ENCODE peak calls at places on chromosomes 12 and 14, in eight cellular contexts. Y is tibial artery, I is epithelial cell of esophagus, Z is AG04450, O is left ventricle myocardium inferior, S is K562, R is AG04449, C is fibroblast of lung. D is an unnamed sample.
A peak's percentile ranks its signal among the peaks of the same experiment; 100 is the strongest.

GRCh38 chr14:29236848-29237247 is 470.3 kb downstream of the FOXG1 start:
- DNase-seq in Y (no peak), I (peak; percentile 73), Z (peak; percentile 30), O (no peak), S (no peak), R (no peak), C (peak; percentile 86), D (peak; percentile 86)

GRCh38 chr14:78498062-78498595 is 328.0 kb downstream of the NRXN3 start:
- DNase-seq in Y (no peak), I (no peak), Z (no peak), O (no peak), S (no peak), R (no peak), C (no peak), D (no peak)

GRCh38 chr14:90495357-90496276 is 98.8 kb downstream of the CALM1 start:
- DNase-seq in Y (peak; percentile 66), I (peak; percentile 80), Z (peak; percentile 44), O (no peak), S (peak; percentile 60), R (no peak), C (peak; percentile 75), D (peak; percentile 74)

GRCh38 chr14:51650721-51651387 is 856 bp upstream of the FRMD6 start:
- DNase-seq in Y (peak; percentile 70), I (no peak), Z (no peak), O (peak; percentile 28), S (no peak), R (no peak), C (no peak), D (no peak)

GRCh38 chr12:26239127-26239500 is 43.7 kb downstream of the SSPN start:
- DNase-seq in Y (no peak), I (no peak), Z (no peak), O (no peak), S (no peak), R (no peak), C (no peak), D (no peak)

GRCh38 chr12:68901145-68901544 is 31.8 kb downstream of the CPM start:
- DNase-seq in Y (no peak), I (no peak), Z (no peak), O (no peak), S (no peak), R (no peak), C (no peak), D (no peak)

GRCh38 chr14:44756577-44756976 is 205.2 kb downstream of the KLHL28 start:
- DNase-seq in Y (no peak), I (no peak), Z (no peak), O (no peak), S (no peak), R (no peak), C (no peak), D (no peak)

GRCh38 chr12:41011939-41012338 is 176.2 kb upstream of the PDZRN4 start:
- DNase-seq in Y (no peak), I (no peak), Z (no peak), O (no peak), S (no peak), R (no peak), C (no peak), D (no peak)

GRCh38 chr14:64541971-64542838 is 1.7 kb downstream of the HSPA2 start:
- DNase-seq in Y (no peak), I (no peak), Z (no peak), O (peak; percentile 20), S (no peak), R (no peak), C (no peak), D (no peak)

GRCh38 chr12:92502417-92503028 is 200.3 kb upstream of the PLEKHG7 start:
- DNase-seq in Y (no peak), I (peak; percentile 19), Z (no peak), O (no peak), S (no peak), R (no peak), C (peak; percentile 24), D (no peak)

GRCh38 chr12:79911889-79912656 is 22.8 kb downstream of the PPP1R12A start:
- DNase-seq in Y (no peak), I (peak; percentile 22), Z (no peak), O (no peak), S (no peak), R (no peak), C (no peak), D (peak; percentile 45)

GRCh38 chr12:45235087-45236025 is 19.5 kb downstream of the ANO6 start:
- DNase-seq in Y (no peak), I (peak; percentile 94), Z (no peak), O (no peak), S (no peak), R (no peak), C (peak; percentile 32), D (peak; percentile 79)

GRCh38 chr14:37903561-37904191 is 304.0 kb upstream of the SSTR1 start:
- DNase-seq in Y (no peak), I (peak; percentile 49), Z (peak; percentile 10), O (no peak), S (peak; percentile 20), R (peak; percentile 9), C (peak; percentile 75), D (peak; percentile 60)

GRCh38 chr12:111201036-111201435 is 167.9 kb downstream of the PHETA1 start:
- DNase-seq in Y (no peak), I (no peak), Z (no peak), O (no peak), S (no peak), R (no peak), C (no peak), D (no peak)

GRCh38 chr14:99604766-99605298 is 825 bp upstream of the CCDC85C start:
- DNase-seq in Y (peak; percentile 72), I (peak; percentile 32), Z (no peak), O (no peak), S (peak; percentile 39), R (no peak), C (no peak), D (peak; percentile 37)

GRCh38 chr14:23663711-23664110 is 27.5 kb downstream of the DHRS2 start:
- DNase-seq in Y (no peak), I (no peak), Z (no peak), O (no peak), S (no peak), R (no peak), C (no peak), D (no peak)

GRCh38 chr12:28930704-28931103 is 218.4 kb upstream of the FAR2 start:
- DNase-seq in Y (no peak), I (no peak), Z (no peak), O (no peak), S (no peak), R (no peak), C (no peak), D (no peak)

GRCh38 chr12:96195845-96196451 is 1.8 kb downstream of the ELK3 start:
- DNase-seq in Y (no peak), I (peak; percentile 63), Z (no peak), O (no peak), S (no peak), R (no peak), C (peak; percentile 57), D (peak; percentile 76)

GRCh38 chr12:32448581-32448980 is 49.2 kb downstream of the FGD4 start:
- DNase-seq in Y (no peak), I (peak; percentile 44), Z (no peak), O (no peak), S (no peak), R (no peak), C (no peak), D (no peak)

GRCh38 chr12:45166056-45166455 is 49.8 kb upstream of the ANO6 start:
- DNase-seq in Y (no peak), I (no peak), Z (no peak), O (no peak), S (no peak), R (no peak), C (no peak), D (no peak)

GRCh38 chr12:106342397-106343212 is 14.9 kb upstream of the POLR3B start:
- DNase-seq in Y (peak; percentile 88), I (peak; percentile 65), Z (no peak), O (peak; percentile 80), S (no peak), R (no peak), C (peak; percentile 88), D (peak; percentile 72)
- H3K4me3 ChIP-seq in Y (peak overlapping the region; percentile 29), I (peak overlapping the region; percentile 35), Z (peak overlapping the region; percentile 8), O (peak overlapping the region; percentile 41), S (no peak overlapping the region), R (no peak overlapping the region), C (peak overlapping the region; percentile 27), D (no peak overlapping the region)

GRCh38 chr12:121005346-121005815 is 10.9 kb downstream of the C12orf43 start:
- DNase-seq in Y (no peak), I (peak; percentile 59), Z (no peak), O (no peak), S (peak; percentile 58), R (no peak), C (peak; percentile 40), D (peak; percentile 38)
- TF ChIP-seq CTCF in Y (peak; percentile 22), I (peak; percentile 72), Z (peak; percentile 70), O (peak; percentile 45), S (peak; percentile 86), R (peak; percentile 81), C (peak; percentile 77), D (peak; percentile 75)

GRCh38 chr14:67710209-67710608 is 8.5 kb downstream of the RDH12 start:
- DNase-seq in Y (no peak), I (no peak), Z (no peak), O (no peak), S (no peak), R (no peak), C (no peak), D (no peak)
- H3K4me3 ChIP-seq in Y (no peak overlapping the region), I (no peak overlapping the region), Z (no peak overlapping the region), O (no peak overlapping the region), S (no peak overlapping the region), R (no peak overlapping the region), C (no peak overlapping the region), D (no peak overlapping the region)

GRCh38 chr12:10668526-10668925 is 5.3 kb downstream of the STYK1 start:
- DNase-seq in Y (no peak), I (no peak), Z (no peak), O (no peak), S (no peak), R (no peak), C (no peak), D (no peak)

GRCh38 chr12:10672231-10672868 is 1.5 kb downstream of the STYK1 start:
- DNase-seq in Y (no peak), I (no peak), Z (no peak), O (no peak), S (no peak), R (no peak), C (no peak), D (no peak)

GRCh38 chr12:10669533-10669932 is 4.3 kb downstream of the STYK1 start:
- DNase-seq in Y (no peak), I (no peak), Z (no peak), O (no peak), S (no peak), R (no peak), C (no peak), D (no peak)

DNA sequence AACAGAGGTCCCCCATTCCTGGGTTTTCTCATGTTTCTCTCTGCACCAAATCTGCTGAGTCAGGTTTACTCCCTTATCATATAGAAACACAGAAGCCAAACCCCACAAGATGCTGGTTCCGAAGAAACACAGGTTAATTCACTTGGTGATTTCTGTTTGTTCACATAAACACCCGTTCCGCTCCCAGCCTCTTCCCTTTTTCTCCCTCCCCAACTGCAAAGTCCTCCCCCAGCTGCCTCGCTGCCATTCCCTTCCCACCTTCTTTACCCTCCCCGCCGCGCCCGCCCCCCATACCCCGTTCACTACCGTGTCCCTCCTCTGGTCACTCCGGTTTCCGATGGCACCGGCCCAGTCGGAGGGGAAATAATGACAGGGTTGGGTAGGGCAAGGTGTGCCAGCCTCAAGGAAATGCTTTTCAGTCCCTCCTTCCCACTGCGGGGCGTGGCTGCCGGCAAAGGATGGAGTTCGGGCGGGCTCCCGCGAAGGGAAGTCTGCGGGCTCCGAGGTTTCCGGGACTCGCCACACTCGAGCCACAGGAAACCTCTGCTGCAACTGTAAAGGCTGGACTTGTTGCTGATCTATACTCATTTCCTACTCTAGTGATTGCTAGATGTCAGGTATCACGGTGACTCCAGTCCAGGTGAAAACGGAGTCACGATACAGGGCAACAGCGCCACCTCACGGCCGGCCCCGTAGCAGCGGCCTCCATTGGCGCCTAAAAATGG is at the start of gene STYK1:
- DNase-seq in Y (no peak), I (peak; percentile 82), Z (no peak), O (peak; percentile 34), S (peak; percentile 65), R (no peak), C (peak; percentile 29), D (peak; percentile 29)
- TF ChIP-seq CTCF in Y (peak; percentile 64), I (peak; percentile 95), Z (peak; percentile 91), O (peak; percentile 75), S (peak; percentile 77), R (peak; percentile 95), C (peak; percentile 92), D (peak; percentile 96)

D was measured in astrocyte of the spinal cord.